ENCODE peak calls at places on chromosomes 1 and 21, in six cellular contexts. One of them, this sample, is unnamed.

GRCh38 chr21:45528981-45529784 is 13.1 kb downstream of the SLC19A1 start:
- DNase-seq in substantia nigra: no peak
- DNase-seq in caudate nucleus: no peak
- DNase-seq in hepatocyte: peak; percentile 40
- DNase-seq in ovary: peak; percentile 29
- DNase-seq in AG04450: no peak
- DNase-seq in this sample: peak; percentile 44

GRCh38 chr1:215482079-215482478 is 85.0 kb upstream of the KCTD3 start:
- DNase-seq in substantia nigra: no peak
- DNase-seq in caudate nucleus: no peak
- DNase-seq in hepatocyte: peak; percentile 6
- DNase-seq in ovary: no peak
- DNase-seq in AG04450: no peak
- DNase-seq in this sample: no peak

GRCh38 chr1:201429771-201430501 is 8.4 kb upstream of the TNNI1 start:
- DNase-seq in substantia nigra: no peak
- DNase-seq in caudate nucleus: no peak
- DNase-seq in hepatocyte: no peak
- DNase-seq in ovary: no peak
- DNase-seq in AG04450: no peak
- DNase-seq in this sample: no peak

GRCh38 chr1:11334261-11334804 is 61.3 kb downstream of the UBIAD1 start:
- DNase-seq in substantia nigra: no peak
- DNase-seq in caudate nucleus: no peak
- DNase-seq in hepatocyte: no peak
- DNase-seq in ovary: no peak
- DNase-seq in AG04450: no peak
- DNase-seq in this sample: no peak

GRCh38 chr1:186404454-186405051 is 28.9 kb downstream of the ODR4 start:
- DNase-seq in substantia nigra: no peak
- DNase-seq in caudate nucleus: no peak
- DNase-seq in hepatocyte: peak; percentile 47
- DNase-seq in ovary: no peak
- DNase-seq in AG04450: peak; percentile 11
- DNase-seq in this sample: no peak

GRCh38 chr1:118862755-118863154 is 125.4 kb downstream of the TBX15 start:
- DNase-seq in substantia nigra: no peak
- DNase-seq in caudate nucleus: no peak
- DNase-seq in hepatocyte: no peak
- DNase-seq in ovary: no peak
- DNase-seq in AG04450: no peak
- DNase-seq in this sample: no peak

GRCh38 chr1:10432910-10433785 is 2.9 kb downstream of the CENPS start:
- DNase-seq in substantia nigra: no peak
- DNase-seq in caudate nucleus: no peak
- DNase-seq in hepatocyte: no peak
- DNase-seq in ovary: no peak
- DNase-seq in AG04450: no peak
- DNase-seq in this sample: no peak

GRCh38 chr1:246372502-246372901 is 134.6 kb downstream of the SMYD3 start:
- DNase-seq in substantia nigra: no peak
- DNase-seq in caudate nucleus: no peak
- DNase-seq in hepatocyte: no peak
- DNase-seq in ovary: peak; percentile 85
- DNase-seq in AG04450: no peak
- DNase-seq in this sample: peak; percentile 54

GRCh38 chr1:18951818-18952391 is 4.6 kb downstream of the IFFO2 start:
- DNase-seq in substantia nigra: no peak
- DNase-seq in caudate nucleus: no peak
- DNase-seq in hepatocyte: no peak
- DNase-seq in ovary: no peak
- DNase-seq in AG04450: no peak
- DNase-seq in this sample: no peak

GRCh38 chr1:6016191-6016865 is 24.1 kb upstream of the NPHP4 start:
- DNase-seq in substantia nigra: no peak
- DNase-seq in caudate nucleus: no peak
- DNase-seq in hepatocyte: no peak
- DNase-seq in ovary: no peak
- DNase-seq in AG04450: no peak
- DNase-seq in this sample: no peak

GRCh38 chr1:41373373-41373772 is 12.1 kb downstream of the FOXO6 start:
- DNase-seq in substantia nigra: no peak
- DNase-seq in caudate nucleus: no peak
- DNase-seq in hepatocyte: no peak
- DNase-seq in ovary: peak; percentile 31
- DNase-seq in AG04450: no peak
- DNase-seq in this sample: no peak

GRCh38 chr21:42092805-42093590 is 21.9 kb downstream of the UMODL1 start:
- DNase-seq in substantia nigra: no peak
- DNase-seq in caudate nucleus: no peak
- DNase-seq in hepatocyte: no peak
- DNase-seq in ovary: no peak
- DNase-seq in AG04450: no peak
- DNase-seq in this sample: no peak

GRCh38 chr1:8782001-8782620 is 35.3 kb downstream of the RERE start:
- DNase-seq in substantia nigra: no peak
- DNase-seq in caudate nucleus: no peak
- DNase-seq in hepatocyte: peak; percentile 8
- DNase-seq in ovary: no peak
- DNase-seq in AG04450: no peak
- DNase-seq in this sample: no peak

GRCh38 chr1:59013276-59013927 is 229.6 kb upstream of the JUN start:
- DNase-seq in substantia nigra: no peak
- DNase-seq in caudate nucleus: no peak
- DNase-seq in hepatocyte: peak; percentile 69
- DNase-seq in ovary: peak; percentile 70
- DNase-seq in AG04450: no peak
- DNase-seq in this sample: peak; percentile 73

GRCh38 chr1:32536117-32536516 is 3.1 kb upstream of the ZBTB8A start:
- DNase-seq in substantia nigra: no peak
- DNase-seq in caudate nucleus: no peak
- DNase-seq in hepatocyte: no peak
- DNase-seq in ovary: no peak
- DNase-seq in AG04450: no peak
- DNase-seq in this sample: no peak

GRCh38 chr1:9942939-9943807 is at the start of the genes LZIC and NMNAT1:
- DNase-seq in substantia nigra: peak; percentile 86
- DNase-seq in caudate nucleus: peak; percentile 88
- DNase-seq in hepatocyte: peak; percentile 97
- DNase-seq in ovary: peak; percentile 94
- DNase-seq in AG04450: peak; percentile 86
- DNase-seq in this sample: peak; percentile 93

GRCh38 chr21:26949830-26950229 is 17.1 kb downstream of the ADAMTS5 start:
- DNase-seq in substantia nigra: no peak
- DNase-seq in caudate nucleus: no peak
- DNase-seq in hepatocyte: no peak
- DNase-seq in ovary: no peak
- DNase-seq in AG04450: no peak
- DNase-seq in this sample: no peak

GRCh38 chr21:26956216-26956615 is 10.7 kb downstream of the ADAMTS5 start:
- DNase-seq in substantia nigra: no peak
- DNase-seq in caudate nucleus: no peak
- DNase-seq in hepatocyte: no peak
- DNase-seq in ovary: no peak
- DNase-seq in AG04450: no peak
- DNase-seq in this sample: no peak

GRCh38 chr21:26952274-26953066 is 14.4 kb downstream of the ADAMTS5 start:
- DNase-seq in substantia nigra: no peak
- DNase-seq in caudate nucleus: no peak
- DNase-seq in hepatocyte: no peak
- DNase-seq in ovary: no peak
- DNase-seq in AG04450: no peak
- DNase-seq in this sample: no peak

GRCh38 chr21:26958792-26959191 is 8.1 kb downstream of the ADAMTS5 start:
- DNase-seq in substantia nigra: no peak
- DNase-seq in caudate nucleus: no peak
- DNase-seq in hepatocyte: no peak
- DNase-seq in ovary: no peak
- DNase-seq in AG04450: no peak
- DNase-seq in this sample: no peak

GRCh38 chr21:26954591-26955214 is 12.2 kb downstream of the ADAMTS5 start:
- DNase-seq in substantia nigra: no peak
- DNase-seq in caudate nucleus: no peak
- DNase-seq in hepatocyte: no peak
- DNase-seq in ovary: no peak
- DNase-seq in AG04450: no peak
- DNase-seq in this sample: no peak
- H3K27ac ChIP-seq in substantia nigra: no peak overlapping the region
- H3K27ac ChIP-seq in caudate nucleus: no peak overlapping the region
- H3K27ac ChIP-seq in hepatocyte: no peak overlapping the region
- H3K27ac ChIP-seq in ovary: no peak overlapping the region
- H3K27ac ChIP-seq in AG04450: no peak overlapping the region
- H3K27ac ChIP-seq in this sample: no peak overlapping the region

DNA sequence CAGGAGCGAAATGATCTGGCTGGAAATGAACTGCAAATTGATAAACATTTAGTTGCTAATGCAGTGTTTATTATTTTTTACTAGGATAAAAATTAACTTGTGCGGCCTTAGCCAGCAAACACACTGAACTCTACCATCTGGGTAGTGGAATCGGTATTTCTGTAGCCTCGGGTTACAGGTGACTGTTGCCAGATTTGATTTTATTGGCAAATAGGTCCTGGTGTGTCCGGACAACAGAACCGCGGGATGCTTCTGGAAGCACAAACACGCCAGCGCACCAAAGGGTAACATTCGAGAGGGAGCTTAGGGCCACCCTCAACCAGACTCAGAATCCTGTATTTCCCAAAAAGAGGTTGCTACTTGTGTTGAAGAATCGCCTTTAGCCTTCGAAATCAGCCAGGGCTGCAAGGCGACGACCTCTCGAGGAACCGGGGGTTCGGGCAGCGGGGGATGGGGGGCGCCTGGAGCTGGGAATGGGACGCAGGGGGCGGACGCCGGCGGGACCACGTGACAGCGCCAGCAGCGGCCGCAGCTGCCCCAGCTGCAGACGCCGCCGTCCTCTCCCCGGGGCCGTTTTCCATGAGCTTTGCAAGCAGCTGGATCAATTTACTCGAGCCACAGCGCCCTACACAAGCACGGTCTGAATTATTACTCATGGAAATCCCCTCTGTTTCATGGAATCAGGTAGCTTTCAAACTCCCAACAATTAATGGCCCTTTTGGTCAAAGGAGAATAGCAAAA is 158.8 kb downstream of the TOMM20 start:
- DNase-seq in substantia nigra: peak; percentile 55
- DNase-seq in caudate nucleus: peak; percentile 69
- DNase-seq in hepatocyte: peak; percentile 88
- DNase-seq in ovary: peak; percentile 85
- DNase-seq in AG04450: peak; percentile 88
- DNase-seq in this sample: peak; percentile 67
- H3K27ac ChIP-seq in substantia nigra: peak overlapping the region; percentile 86
- H3K27ac ChIP-seq in caudate nucleus: peak overlapping the region; percentile 90
- H3K27ac ChIP-seq in hepatocyte: peak overlapping the region; percentile 94
- H3K27ac ChIP-seq in ovary: peak overlapping the region; percentile 61
- H3K27ac ChIP-seq in AG04450: peak overlapping the region; percentile 100
- H3K27ac ChIP-seq in this sample: peak overlapping the region; percentile 94

GRCh38 chr1:218459878-218460277 is 114.7 kb downstream of the TGFB2 start:
- DNase-seq in substantia nigra: no peak
- DNase-seq in caudate nucleus: no peak
- DNase-seq in hepatocyte: peak; percentile 50
- DNase-seq in ovary: no peak
- DNase-seq in AG04450: peak; percentile 44
- DNase-seq in this sample: no peak

GRCh38 chr1:218459450-218459849 is 114.3 kb downstream of the TGFB2 start:
- DNase-seq in substantia nigra: no peak
- DNase-seq in caudate nucleus: no peak
- DNase-seq in hepatocyte: no peak
- DNase-seq in ovary: peak; percentile 50
- DNase-seq in AG04450: no peak
- DNase-seq in this sample: no peak

GRCh38 chr1:218462116-218462515 is 117.0 kb downstream of the TGFB2 start:
- DNase-seq in substantia nigra: no peak
- DNase-seq in caudate nucleus: no peak
- DNase-seq in hepatocyte: no peak
- DNase-seq in ovary: no peak
- DNase-seq in AG04450: no peak
- DNase-seq in this sample: no peak

GRCh38 chr1:218461351-218461750 is 116.2 kb downstream of the TGFB2 start:
- DNase-seq in substantia nigra: no peak
- DNase-seq in caudate nucleus: no peak
- DNase-seq in hepatocyte: no peak
- DNase-seq in ovary: no peak
- DNase-seq in AG04450: no peak
- DNase-seq in this sample: no peak

DNA sequence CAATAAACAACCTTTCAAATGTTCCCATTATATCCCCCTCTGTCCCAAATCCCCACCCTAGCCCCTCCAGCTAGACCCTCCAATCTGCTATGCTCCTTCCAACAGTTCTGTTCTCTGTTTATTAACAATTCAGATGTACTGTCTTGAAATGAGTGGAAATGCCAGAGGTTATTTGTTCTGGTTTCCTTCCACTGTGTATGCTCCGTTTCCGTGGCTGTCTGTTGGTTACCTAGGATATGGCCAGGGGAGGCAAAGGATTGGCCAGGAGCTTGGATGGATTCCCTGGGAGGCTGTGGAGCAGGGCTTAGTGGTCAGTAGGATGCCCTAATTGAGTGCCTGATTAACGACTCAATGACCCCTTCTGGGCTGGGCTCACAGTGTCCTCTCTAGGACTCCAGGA is 115.2 kb downstream of the TGFB2 start:
- DNase-seq in substantia nigra: no peak
- DNase-seq in caudate nucleus: peak; percentile 10
- DNase-seq in hepatocyte: peak; percentile 16
- DNase-seq in ovary: peak; percentile 46
- DNase-seq in AG04450: no peak
- DNase-seq in this sample: no peak
- H3K27ac ChIP-seq in substantia nigra: no peak overlapping the region
- H3K27ac ChIP-seq in caudate nucleus: peak overlapping the region; percentile 81
- H3K27ac ChIP-seq in hepatocyte: peak overlapping the region; percentile 61
- H3K27ac ChIP-seq in ovary: no peak overlapping the region
- H3K27ac ChIP-seq in AG04450: no peak overlapping the region
- H3K27ac ChIP-seq in this sample: peak overlapping the region; percentile 76

GRCh38 chr1:98113811-98114210 is 193.0 kb upstream of the DPYD start:
- DNase-seq in substantia nigra: no peak
- DNase-seq in caudate nucleus: no peak
- DNase-seq in hepatocyte: no peak
- DNase-seq in ovary: no peak
- DNase-seq in AG04450: no peak
- DNase-seq in this sample: no peak

GRCh38 chr1:98112631-98113030 is 191.8 kb upstream of the DPYD start:
- DNase-seq in substantia nigra: no peak
- DNase-seq in caudate nucleus: no peak
- DNase-seq in hepatocyte: no peak
- DNase-seq in ovary: no peak
- DNase-seq in AG04450: no peak
- DNase-seq in this sample: no peak

GRCh38 chr1:98107256-98107655 is 186.4 kb upstream of the DPYD start:
- DNase-seq in substantia nigra: no peak
- DNase-seq in caudate nucleus: no peak
- DNase-seq in hepatocyte: no peak
- DNase-seq in ovary: no peak
- DNase-seq in AG04450: no peak
- DNase-seq in this sample: no peak

DNA sequence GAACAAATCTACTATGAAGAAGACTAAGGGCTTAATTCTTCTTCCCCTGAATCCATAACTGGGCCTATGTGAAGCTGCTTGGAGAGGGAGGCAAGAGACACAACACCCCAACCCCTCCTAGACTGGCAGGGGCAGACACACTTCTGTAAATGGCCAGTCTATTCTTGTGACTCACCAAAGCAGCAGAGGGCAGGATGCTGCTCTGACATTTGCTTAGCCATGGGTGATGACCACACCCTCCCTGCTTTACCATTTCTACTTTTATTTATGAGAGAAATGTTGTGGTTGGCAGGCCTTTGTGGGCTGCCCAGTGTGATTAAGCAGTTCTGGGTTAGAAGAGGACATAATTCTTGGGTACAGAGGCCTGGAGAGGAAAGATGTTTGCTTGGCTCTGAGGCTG is 189.8 kb upstream of the DPYD start:
- DNase-seq in substantia nigra: no peak
- DNase-seq in caudate nucleus: no peak
- DNase-seq in hepatocyte: no peak
- DNase-seq in ovary: no peak
- DNase-seq in AG04450: no peak
- DNase-seq in this sample: no peak
- H3K27ac ChIP-seq in substantia nigra: no peak overlapping the region
- H3K27ac ChIP-seq in caudate nucleus: no peak overlapping the region
- H3K27ac ChIP-seq in hepatocyte: no peak overlapping the region
- H3K27ac ChIP-seq in ovary: no peak overlapping the region
- H3K27ac ChIP-seq in AG04450: no peak overlapping the region
- H3K27ac ChIP-seq in this sample: no peak overlapping the region